ENCODE peak calls at places on chromosomes 11 and 22, in nine cellular contexts. One of them, this sample, is unnamed.

GRCh38 chr11:104462346-104462745 is 298.4 kb upstream of the PDGFD start:
- DNase-seq in HFF-Myc: peak
- DNase-seq in astrocyte of the spinal cord: peak
- DNase-seq in omental fat pad: no peak
- DNase-seq in tibial nerve: no peak
- DNase-seq in lung: no peak
- DNase-seq in Calu3: no peak
- DNase-seq in AG09319: peak
- DNase-seq in endothelial cell: no peak
- DNase-seq in this sample: no peak

GRCh38 chr11:127521413-127521812 is 520.8 kb upstream of the KIRREL3 start:
- DNase-seq in HFF-Myc: no peak
- DNase-seq in astrocyte of the spinal cord: peak
- DNase-seq in omental fat pad: no peak
- DNase-seq in tibial nerve: no peak
- DNase-seq in lung: no peak
- DNase-seq in Calu3: no peak
- DNase-seq in AG09319: no peak
- DNase-seq in endothelial cell: no peak
- DNase-seq in this sample: no peak

GRCh38 chr11:2525166-2525861 is 80.5 kb downstream of the KCNQ1 start:
- DNase-seq in HFF-Myc: no peak
- DNase-seq in astrocyte of the spinal cord: no peak
- DNase-seq in omental fat pad: peak
- DNase-seq in tibial nerve: no peak
- DNase-seq in lung: no peak
- DNase-seq in Calu3: no peak
- DNase-seq in AG09319: no peak
- DNase-seq in endothelial cell: peak
- DNase-seq in this sample: peak

GRCh38 chr22:46518038-46518437 is 19.4 kb downstream of the CELSR1 start:
- DNase-seq in HFF-Myc: no peak
- DNase-seq in astrocyte of the spinal cord: no peak
- DNase-seq in omental fat pad: no peak
- DNase-seq in tibial nerve: no peak
- DNase-seq in lung: no peak
- DNase-seq in Calu3: no peak
- DNase-seq in AG09319: no peak
- DNase-seq in endothelial cell: no peak
- DNase-seq in this sample: peak

GRCh38 chr11:122686106-122686505 is 30.6 kb downstream of the UBASH3B start:
- DNase-seq in HFF-Myc: no peak
- DNase-seq in astrocyte of the spinal cord: no peak
- DNase-seq in omental fat pad: no peak
- DNase-seq in tibial nerve: no peak
- DNase-seq in lung: no peak
- DNase-seq in Calu3: no peak
- DNase-seq in AG09319: no peak
- DNase-seq in endothelial cell: no peak
- DNase-seq in this sample: no peak

GRCh38 chr11:93614111-93614784 is 47.2 kb upstream of the CEP295 start:
- DNase-seq in HFF-Myc: no peak
- DNase-seq in astrocyte of the spinal cord: no peak
- DNase-seq in omental fat pad: no peak
- DNase-seq in tibial nerve: no peak
- DNase-seq in lung: no peak
- DNase-seq in Calu3: no peak
- DNase-seq in AG09319: no peak
- DNase-seq in endothelial cell: peak
- DNase-seq in this sample: no peak

GRCh38 chr22:37401401-37401859 is 25.8 kb downstream of the ELFN2 start:
- DNase-seq in HFF-Myc: no peak
- DNase-seq in astrocyte of the spinal cord: peak
- DNase-seq in omental fat pad: no peak
- DNase-seq in tibial nerve: peak
- DNase-seq in lung: no peak
- DNase-seq in Calu3: no peak
- DNase-seq in AG09319: no peak
- DNase-seq in endothelial cell: no peak
- DNase-seq in this sample: no peak

GRCh38 chr11:134647066-134647746 is 235.2 kb upstream of the B3GAT1 start:
- DNase-seq in HFF-Myc: no peak
- DNase-seq in astrocyte of the spinal cord: no peak
- DNase-seq in omental fat pad: no peak
- DNase-seq in tibial nerve: no peak
- DNase-seq in lung: no peak
- DNase-seq in Calu3: no peak
- DNase-seq in AG09319: no peak
- DNase-seq in endothelial cell: no peak
- DNase-seq in this sample: peak

GRCh38 chr11:88538088-88538487 is 200.6 kb upstream of the CTSC start:
- DNase-seq in HFF-Myc: no peak
- DNase-seq in astrocyte of the spinal cord: no peak
- DNase-seq in omental fat pad: no peak
- DNase-seq in tibial nerve: no peak
- DNase-seq in lung: no peak
- DNase-seq in Calu3: no peak
- DNase-seq in AG09319: no peak
- DNase-seq in endothelial cell: no peak
- DNase-seq in this sample: no peak

GRCh38 chr11:71406681-71407080 is 41.5 kb downstream of the DHCR7 start:
- DNase-seq in HFF-Myc: no peak
- DNase-seq in astrocyte of the spinal cord: no peak
- DNase-seq in omental fat pad: no peak
- DNase-seq in tibial nerve: no peak
- DNase-seq in lung: no peak
- DNase-seq in Calu3: no peak
- DNase-seq in AG09319: no peak
- DNase-seq in endothelial cell: no peak
- DNase-seq in this sample: no peak

GRCh38 chr11:36157151-36157519 is 132.1 kb downstream of the COMMD9 start:
- DNase-seq in HFF-Myc: no peak
- DNase-seq in astrocyte of the spinal cord: no peak
- DNase-seq in omental fat pad: no peak
- DNase-seq in tibial nerve: no peak
- DNase-seq in lung: no peak
- DNase-seq in Calu3: no peak
- DNase-seq in AG09319: no peak
- DNase-seq in endothelial cell: no peak
- DNase-seq in this sample: no peak

GRCh38 chr22:47782461-47783075 is 1020.1 kb downstream of the TBC1D22A start:
- DNase-seq in HFF-Myc: no peak
- DNase-seq in astrocyte of the spinal cord: no peak
- DNase-seq in omental fat pad: no peak
- DNase-seq in tibial nerve: no peak
- DNase-seq in lung: no peak
- DNase-seq in Calu3: no peak
- DNase-seq in AG09319: no peak
- DNase-seq in endothelial cell: no peak
- DNase-seq in this sample: peak

GRCh38 chr22:28250036-28250695 is 331.1 kb upstream of the PITPNB start:
- DNase-seq in HFF-Myc: no peak
- DNase-seq in astrocyte of the spinal cord: no peak
- DNase-seq in omental fat pad: no peak
- DNase-seq in tibial nerve: no peak
- DNase-seq in lung: no peak
- DNase-seq in Calu3: no peak
- DNase-seq in AG09319: no peak
- DNase-seq in endothelial cell: no peak
- DNase-seq in this sample: no peak

GRCh38 chr11:64546176-64546575 is 44.8 kb upstream of the SLC22A12 start:
- DNase-seq in HFF-Myc: no peak
- DNase-seq in astrocyte of the spinal cord: no peak
- DNase-seq in omental fat pad: no peak
- DNase-seq in tibial nerve: no peak
- DNase-seq in lung: no peak
- DNase-seq in Calu3: no peak
- DNase-seq in AG09319: no peak
- DNase-seq in endothelial cell: no peak
- DNase-seq in this sample: no peak

GRCh38 chr11:72460091-72460647 is 25.8 kb upstream of the CLPB start:
- DNase-seq in HFF-Myc: no peak
- DNase-seq in astrocyte of the spinal cord: no peak
- DNase-seq in omental fat pad: no peak
- DNase-seq in tibial nerve: no peak
- DNase-seq in lung: no peak
- DNase-seq in Calu3: no peak
- DNase-seq in AG09319: no peak
- DNase-seq in endothelial cell: no peak
- DNase-seq in this sample: no peak

GRCh38 chr11:108973402-108974119 is 308.7 kb downstream of the DDX10 start:
- DNase-seq in HFF-Myc: peak
- DNase-seq in astrocyte of the spinal cord: peak
- DNase-seq in omental fat pad: no peak
- DNase-seq in tibial nerve: no peak
- DNase-seq in lung: no peak
- DNase-seq in Calu3: no peak
- DNase-seq in AG09319: no peak
- DNase-seq in endothelial cell: no peak
- DNase-seq in this sample: no peak

GRCh38 chr11:123264431-123264780 is 69.4 kb upstream of the CLMP start:
- DNase-seq in HFF-Myc: no peak
- DNase-seq in astrocyte of the spinal cord: no peak
- DNase-seq in omental fat pad: no peak
- DNase-seq in tibial nerve: no peak
- DNase-seq in lung: no peak
- DNase-seq in Calu3: no peak
- DNase-seq in AG09319: no peak
- DNase-seq in endothelial cell: peak
- DNase-seq in this sample: no peak

GRCh38 chr22:38172489-38173155 is 9.0 kb downstream of the PLA2G6 start:
- DNase-seq in HFF-Myc: no peak
- DNase-seq in astrocyte of the spinal cord: peak
- DNase-seq in omental fat pad: no peak
- DNase-seq in tibial nerve: peak
- DNase-seq in lung: peak
- DNase-seq in Calu3: peak
- DNase-seq in AG09319: no peak
- DNase-seq in endothelial cell: peak
- DNase-seq in this sample: no peak

GRCh38 chr11:74559934-74560309 is 32.5 kb upstream of the POLD3 start:
- DNase-seq in HFF-Myc: no peak
- DNase-seq in astrocyte of the spinal cord: no peak
- DNase-seq in omental fat pad: no peak
- DNase-seq in tibial nerve: no peak
- DNase-seq in lung: no peak
- DNase-seq in Calu3: no peak
- DNase-seq in AG09319: no peak
- DNase-seq in endothelial cell: no peak
- DNase-seq in this sample: no peak

GRCh38 chr11:57340228-57340627 is 2.1 kb downstream of the P2RX3 start:
- DNase-seq in HFF-Myc: no peak
- DNase-seq in astrocyte of the spinal cord: no peak
- DNase-seq in omental fat pad: no peak
- DNase-seq in tibial nerve: no peak
- DNase-seq in lung: no peak
- DNase-seq in Calu3: no peak
- DNase-seq in AG09319: no peak
- DNase-seq in endothelial cell: peak
- DNase-seq in this sample: no peak
- TF ChIP-seq CTCF in HFF-Myc: peak
- TF ChIP-seq CTCF in astrocyte of the spinal cord: no peak
- TF ChIP-seq CTCF in omental fat pad: no peak
- TF ChIP-seq CTCF in tibial nerve: no peak
- TF ChIP-seq CTCF in lung: no peak
- TF ChIP-seq CTCF in Calu3: no peak
- TF ChIP-seq CTCF in AG09319: peak
- TF ChIP-seq CTCF in endothelial cell: no peak
- TF ChIP-seq CTCF in this sample: peak

GRCh38 chr22:42072606-42073330 is 1.3 kb upstream of the PHETA2 start:
- DNase-seq in HFF-Myc: no peak
- DNase-seq in astrocyte of the spinal cord: no peak
- DNase-seq in omental fat pad: no peak
- DNase-seq in tibial nerve: no peak
- DNase-seq in lung: no peak
- DNase-seq in Calu3: no peak
- DNase-seq in AG09319: no peak
- DNase-seq in endothelial cell: no peak
- DNase-seq in this sample: no peak
- TF ChIP-seq CTCF in HFF-Myc: no peak
- TF ChIP-seq CTCF in astrocyte of the spinal cord: no peak
- TF ChIP-seq CTCF in omental fat pad: no peak
- TF ChIP-seq CTCF in tibial nerve: no peak
- TF ChIP-seq CTCF in lung: no peak
- TF ChIP-seq CTCF in Calu3: no peak
- TF ChIP-seq CTCF in AG09319: no peak
- TF ChIP-seq CTCF in endothelial cell: no peak
- TF ChIP-seq CTCF in this sample: no peak

GRCh38 chr11:18722293-18722637 is 3.7 kb downstream of the IGSF22 start:
- DNase-seq in HFF-Myc: no peak
- DNase-seq in astrocyte of the spinal cord: no peak
- DNase-seq in omental fat pad: no peak
- DNase-seq in tibial nerve: no peak
- DNase-seq in lung: no peak
- DNase-seq in Calu3: no peak
- DNase-seq in AG09319: no peak
- DNase-seq in endothelial cell: no peak
- DNase-seq in this sample: no peak
- TF ChIP-seq CTCF in HFF-Myc: no peak
- TF ChIP-seq CTCF in astrocyte of the spinal cord: no peak
- TF ChIP-seq CTCF in omental fat pad: no peak
- TF ChIP-seq CTCF in tibial nerve: no peak
- TF ChIP-seq CTCF in lung: no peak
- TF ChIP-seq CTCF in Calu3: peak
- TF ChIP-seq CTCF in AG09319: no peak
- TF ChIP-seq CTCF in endothelial cell: no peak
- TF ChIP-seq CTCF in this sample: peak

GRCh38 chr11:119154178-119154577 is 5.3 kb downstream of the ABCG4 start:
- DNase-seq in HFF-Myc: no peak
- DNase-seq in astrocyte of the spinal cord: no peak
- DNase-seq in omental fat pad: no peak
- DNase-seq in tibial nerve: no peak
- DNase-seq in lung: no peak
- DNase-seq in Calu3: no peak
- DNase-seq in AG09319: no peak
- DNase-seq in endothelial cell: no peak
- DNase-seq in this sample: no peak

GRCh38 chr11:119158467-119158866 is 9.6 kb downstream of the ABCG4 start:
- DNase-seq in HFF-Myc: no peak
- DNase-seq in astrocyte of the spinal cord: no peak
- DNase-seq in omental fat pad: no peak
- DNase-seq in tibial nerve: no peak
- DNase-seq in lung: no peak
- DNase-seq in Calu3: no peak
- DNase-seq in AG09319: no peak
- DNase-seq in endothelial cell: no peak
- DNase-seq in this sample: no peak

GRCh38 chr11:119156496-119156895 is 7.6 kb downstream of the ABCG4 start:
- DNase-seq in HFF-Myc: no peak
- DNase-seq in astrocyte of the spinal cord: no peak
- DNase-seq in omental fat pad: no peak
- DNase-seq in tibial nerve: no peak
- DNase-seq in lung: no peak
- DNase-seq in Calu3: no peak
- DNase-seq in AG09319: no peak
- DNase-seq in endothelial cell: no peak
- DNase-seq in this sample: no peak

GRCh38 chr11:119157088-119157487 is 8.2 kb downstream of the ABCG4 start:
- DNase-seq in HFF-Myc: no peak
- DNase-seq in astrocyte of the spinal cord: no peak
- DNase-seq in omental fat pad: no peak
- DNase-seq in tibial nerve: no peak
- DNase-seq in lung: no peak
- DNase-seq in Calu3: peak
- DNase-seq in AG09319: no peak
- DNase-seq in endothelial cell: no peak
- DNase-seq in this sample: no peak

GRCh38 chr11:119155733-119156492 is 7.1 kb downstream of the ABCG4 start:
- DNase-seq in HFF-Myc: no peak
- DNase-seq in astrocyte of the spinal cord: no peak
- DNase-seq in omental fat pad: no peak
- DNase-seq in tibial nerve: no peak
- DNase-seq in lung: no peak
- DNase-seq in Calu3: peak
- DNase-seq in AG09319: no peak
- DNase-seq in endothelial cell: peak
- DNase-seq in this sample: no peak
- TF ChIP-seq CTCF in HFF-Myc: peak
- TF ChIP-seq CTCF in astrocyte of the spinal cord: no peak
- TF ChIP-seq CTCF in omental fat pad: no peak
- TF ChIP-seq CTCF in tibial nerve: no peak
- TF ChIP-seq CTCF in lung: no peak
- TF ChIP-seq CTCF in Calu3: no peak
- TF ChIP-seq CTCF in AG09319: peak
- TF ChIP-seq CTCF in endothelial cell: no peak
- TF ChIP-seq CTCF in this sample: peak

This sample was measured in type B pancreatic cell.